ENCODE peak calls at places on chromosomes 6 and 20, in six cellular contexts. One of them, this sample, is unnamed.

GRCh38 chr6:107832146-107833056 is 8.3 kb upstream of the SCML4 start:
- DNase-seq in GM23338: no peak
- DNase-seq in colonic mucosa: no peak
- DNase-seq in Panc1: no peak
- DNase-seq in MM.1S: no peak
- DNase-seq in SJSA1: no peak
- DNase-seq in this sample: no peak

GRCh38 chr20:49804364-49804763 is 8.3 kb upstream of the SLC9A8 start:
- DNase-seq in MM.1S: no peak
- DNase-seq in SJSA1: no peak
- DNase-seq in GM23338: no peak
- DNase-seq in colonic mucosa: no peak
- DNase-seq in Panc1: no peak
- DNase-seq in this sample: no peak

GRCh38 chr6:119533603-119534279 is 184.2 kb upstream of the MAN1A1 start:
- DNase-seq in MM.1S: no peak
- DNase-seq in SJSA1: no peak
- DNase-seq in GM23338: no peak
- DNase-seq in Panc1: no peak
- DNase-seq in colonic mucosa: no peak
- DNase-seq in this sample: no peak

GRCh38 chr20:7879883-7880282 is 60.4 kb downstream of the HAO1 start:
- DNase-seq in MM.1S: peak
- DNase-seq in SJSA1: peak
- DNase-seq in GM23338: peak
- DNase-seq in colonic mucosa: no peak
- DNase-seq in Panc1: no peak
- DNase-seq in this sample: no peak

GRCh38 chr6:85124472-85125428 is 325.1 kb upstream of the NT5E start:
- DNase-seq in Panc1: no peak
- DNase-seq in MM.1S: no peak
- DNase-seq in colonic mucosa: no peak
- DNase-seq in SJSA1: peak
- DNase-seq in GM23338: no peak
- DNase-seq in this sample: no peak

GRCh38 chr6:27312146-27312949 is at the start of gene POM121L2:
- DNase-seq in colonic mucosa: peak
- DNase-seq in Panc1: peak
- DNase-seq in SJSA1: no peak
- DNase-seq in GM23338: peak
- DNase-seq in MM.1S: peak
- DNase-seq in this sample: peak

GRCh38 chr6:149166324-149166723 is 151.2 kb upstream of the TAB2 start:
- DNase-seq in MM.1S: no peak
- DNase-seq in SJSA1: peak
- DNase-seq in GM23338: no peak
- DNase-seq in Panc1: no peak
- DNase-seq in colonic mucosa: no peak
- DNase-seq in this sample: no peak

GRCh38 chr20:33539129-33539528 is 49.2 kb downstream of the CBFA2T2 start:
- DNase-seq in Panc1: no peak
- DNase-seq in colonic mucosa: no peak
- DNase-seq in GM23338: no peak
- DNase-seq in MM.1S: no peak
- DNase-seq in SJSA1: peak
- DNase-seq in this sample: no peak

GRCh38 chr6:102742033-102742432 is 1348.5 kb downstream of the GRIK2 start:
- DNase-seq in Panc1: no peak
- DNase-seq in SJSA1: no peak
- DNase-seq in colonic mucosa: no peak
- DNase-seq in MM.1S: no peak
- DNase-seq in GM23338: peak
- DNase-seq in this sample: no peak

GRCh38 chr6:35014786-35015185 is 125.7 kb downstream of the ANKS1A start:
- DNase-seq in SJSA1: no peak
- DNase-seq in colonic mucosa: no peak
- DNase-seq in Panc1: no peak
- DNase-seq in GM23338: no peak
- DNase-seq in MM.1S: no peak
- DNase-seq in this sample: no peak

GRCh38 chr6:123655520-123656306 is 19.0 kb upstream of the TRDN start:
- DNase-seq in MM.1S: peak
- DNase-seq in Panc1: no peak
- DNase-seq in GM23338: no peak
- DNase-seq in SJSA1: peak
- DNase-seq in colonic mucosa: no peak
- DNase-seq in this sample: no peak

GRCh38 chr6:45965787-45966186 is 49.9 kb downstream of the CLIC5 start:
- DNase-seq in SJSA1: peak
- DNase-seq in GM23338: no peak
- DNase-seq in MM.1S: no peak
- DNase-seq in Panc1: no peak
- DNase-seq in colonic mucosa: no peak
- DNase-seq in this sample: no peak

DNA sequence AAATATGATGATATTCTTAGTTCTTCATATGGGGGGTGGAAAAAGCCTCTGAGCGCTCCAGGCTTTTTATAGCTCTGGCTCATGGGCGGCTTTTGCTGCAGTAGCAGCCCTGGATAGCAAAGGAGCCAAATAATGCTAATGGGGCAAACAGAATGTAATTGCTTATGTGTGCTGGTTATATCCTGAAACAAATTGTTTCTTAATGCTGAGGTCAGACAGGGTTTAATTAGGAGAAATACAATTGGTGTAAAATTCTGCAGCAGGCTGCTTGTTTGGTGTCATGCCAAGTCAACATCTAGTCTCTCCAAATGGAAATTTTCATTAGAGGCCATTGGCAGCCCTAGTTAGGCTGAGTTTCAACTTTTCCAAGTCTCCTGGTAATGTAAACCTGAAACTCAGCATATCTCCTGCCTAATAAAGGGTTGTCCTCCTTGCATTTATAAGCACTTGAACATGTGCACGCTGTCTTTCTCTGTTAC is 530.1 kb upstream of the NOX3 start:
- DNase-seq in Panc1: no peak
- DNase-seq in MM.1S: no peak
- DNase-seq in colonic mucosa: no peak
- DNase-seq in SJSA1: no peak
- DNase-seq in GM23338: no peak
- DNase-seq in this sample: no peak
- H3K27ac ChIP-seq in Panc1: no peak
- H3K27ac ChIP-seq in MM.1S: no peak
- H3K27ac ChIP-seq in colonic mucosa: no peak
- H3K27ac ChIP-seq in SJSA1: no peak
- H3K27ac ChIP-seq in GM23338: no peak
- H3K27ac ChIP-seq in this sample: no peak

DNA sequence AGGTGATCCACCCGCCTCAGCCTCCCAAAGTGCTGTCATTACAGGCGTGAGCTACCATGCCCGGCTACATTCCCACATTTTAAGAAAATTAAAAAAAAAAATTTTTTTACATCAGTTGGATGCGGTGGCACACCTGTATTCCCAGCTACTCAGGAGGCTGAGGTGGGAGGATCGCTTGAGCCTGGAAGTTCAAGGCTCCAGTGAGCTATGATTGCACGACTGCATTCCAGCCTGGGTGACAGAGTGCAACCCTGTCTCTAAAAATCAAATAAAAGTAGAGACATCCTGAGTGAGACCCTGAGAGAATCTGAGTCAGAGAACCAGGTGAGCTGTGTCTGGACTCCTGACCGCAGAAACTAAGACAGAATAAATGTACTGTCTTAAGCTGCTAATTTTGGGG is 38.8 kb downstream of the PIM1 start:
- DNase-seq in colonic mucosa: no peak
- DNase-seq in SJSA1: no peak
- DNase-seq in MM.1S: no peak
- DNase-seq in Panc1: no peak
- DNase-seq in GM23338: no peak
- DNase-seq in this sample: no peak
- H3K27ac ChIP-seq in colonic mucosa: no peak
- H3K27ac ChIP-seq in SJSA1: no peak
- H3K27ac ChIP-seq in MM.1S: no peak
- H3K27ac ChIP-seq in Panc1: no peak
- H3K27ac ChIP-seq in GM23338: no peak
- H3K27ac ChIP-seq in this sample: no peak

GRCh38 chr6:137389150-137389664 is 105.0 kb downstream of the OLIG3 start:
- DNase-seq in Panc1: no peak
- DNase-seq in SJSA1: no peak
- DNase-seq in colonic mucosa: peak
- DNase-seq in MM.1S: peak
- DNase-seq in GM23338: no peak
- DNase-seq in this sample: peak
- H3K27ac ChIP-seq in Panc1: no peak
- H3K27ac ChIP-seq in SJSA1: no peak
- H3K27ac ChIP-seq in colonic mucosa: no peak
- H3K27ac ChIP-seq in MM.1S: peak
- H3K27ac ChIP-seq in GM23338: no peak
- H3K27ac ChIP-seq in this sample: peak

DNA sequence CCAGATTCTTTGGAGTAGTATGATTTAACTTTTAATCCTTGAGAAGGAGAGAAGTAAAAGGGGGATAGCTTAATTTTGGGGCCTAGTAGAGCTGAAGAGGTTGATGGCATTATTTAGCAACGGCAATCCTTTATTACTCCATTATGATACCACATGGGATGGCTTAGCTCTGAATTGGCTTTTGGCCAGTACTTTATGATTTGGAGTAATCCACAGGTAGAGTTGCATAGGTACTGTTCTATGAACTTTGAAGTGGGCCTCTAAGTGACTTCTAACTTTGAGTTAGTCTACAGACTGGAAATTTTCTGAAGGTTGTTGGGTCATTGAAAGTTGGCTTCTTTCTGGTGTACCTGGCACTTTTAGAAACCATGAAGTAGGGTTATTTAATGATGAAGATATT is 11.6 kb downstream of the YWHAB start:
- DNase-seq in MM.1S: no peak
- DNase-seq in GM23338: no peak
- DNase-seq in Panc1: no peak
- DNase-seq in colonic mucosa: no peak
- DNase-seq in SJSA1: no peak
- DNase-seq in this sample: no peak
- H3K27ac ChIP-seq in MM.1S: no peak
- H3K27ac ChIP-seq in GM23338: no peak
- H3K27ac ChIP-seq in Panc1: no peak
- H3K27ac ChIP-seq in colonic mucosa: no peak
- H3K27ac ChIP-seq in SJSA1: no peak
- H3K27ac ChIP-seq in this sample: no peak

GRCh38 chr6:41049548-41049947 is 3.5 kb upstream of the APOBEC2 start:
- DNase-seq in SJSA1: no peak
- DNase-seq in colonic mucosa: no peak
- DNase-seq in GM23338: no peak
- DNase-seq in Panc1: no peak
- DNase-seq in MM.1S: no peak
- DNase-seq in this sample: no peak

GRCh38 chr6:41053056-41053455 is at the start of gene APOBEC2:
- DNase-seq in GM23338: no peak
- DNase-seq in Panc1: no peak
- DNase-seq in MM.1S: no peak
- DNase-seq in SJSA1: no peak
- DNase-seq in colonic mucosa: no peak
- DNase-seq in this sample: no peak

GRCh38 chr6:41051873-41052272 is 1.1 kb upstream of the APOBEC2 start:
- DNase-seq in MM.1S: no peak
- DNase-seq in colonic mucosa: no peak
- DNase-seq in SJSA1: no peak
- DNase-seq in GM23338: no peak
- DNase-seq in Panc1: no peak
- DNase-seq in this sample: no peak

GRCh38 chr6:41047745-41048742 is 5.0 kb upstream of the APOBEC2 start:
- DNase-seq in GM23338: no peak
- DNase-seq in SJSA1: no peak
- DNase-seq in MM.1S: no peak
- DNase-seq in colonic mucosa: no peak
- DNase-seq in Panc1: no peak
- DNase-seq in this sample: no peak

DNA sequence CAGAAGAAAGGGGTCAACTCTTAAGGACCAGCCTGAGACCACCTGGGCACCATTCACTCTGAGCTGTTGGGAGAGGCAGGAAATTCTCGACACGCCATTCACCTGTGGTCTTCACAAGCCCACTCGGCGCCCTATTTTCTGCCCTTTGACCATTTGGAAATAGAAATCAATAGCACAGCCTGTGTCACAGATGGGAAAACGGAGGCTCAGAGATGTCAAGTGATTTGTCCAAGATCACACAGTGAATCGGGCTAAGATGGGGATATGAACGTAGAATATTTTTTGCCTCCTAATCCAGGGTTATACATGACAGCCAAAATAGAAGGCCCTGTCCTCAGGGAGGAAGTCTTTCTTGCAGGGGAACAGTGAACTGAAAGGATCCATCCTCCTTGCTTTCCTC is 3.0 kb upstream of the APOBEC2 start:
- DNase-seq in GM23338: no peak
- DNase-seq in Panc1: no peak
- DNase-seq in SJSA1: no peak
- DNase-seq in colonic mucosa: no peak
- DNase-seq in MM.1S: no peak
- DNase-seq in this sample: no peak
- H3K27ac ChIP-seq in GM23338: no peak
- H3K27ac ChIP-seq in Panc1: no peak
- H3K27ac ChIP-seq in SJSA1: no peak
- H3K27ac ChIP-seq in colonic mucosa: no peak
- H3K27ac ChIP-seq in MM.1S: no peak
- H3K27ac ChIP-seq in this sample: no peak

GRCh38 chr20:53735536-53736050 is 142.0 kb upstream of the ZNF217 start:
- DNase-seq in Panc1: peak
- DNase-seq in MM.1S: peak
- DNase-seq in colonic mucosa: no peak
- DNase-seq in GM23338: peak
- DNase-seq in SJSA1: peak
- DNase-seq in this sample: no peak
- H3K27ac ChIP-seq in Panc1: peak
- H3K27ac ChIP-seq in MM.1S: peak
- H3K27ac ChIP-seq in colonic mucosa: no peak
- H3K27ac ChIP-seq in GM23338: peak
- H3K27ac ChIP-seq in SJSA1: peak
- H3K27ac ChIP-seq in this sample: no peak